ENCODE peak calls at places on chromosomes 3 and 15, in six cellular contexts. L is amygdala, F is endothelial cell, P is NCI-H1417 treated with DMSO at 0.1 percent for 48 hours, M is foreskin keratinocyte, Q is EL. T is an unnamed sample.

GRCh38 chr3:185153861-185154629 is 1.2 kb upstream of the C3orf70 start:
- DNase-seq in L (peak), F (no peak), P (no peak), M (no peak), Q (no peak), T (no peak)

GRCh38 chr15:56243774-56244236 is at the start of gene RFX7:
- DNase-seq in L (peak), F (peak), P (peak), M (no peak), Q (peak), T (peak)

GRCh38 chr15:55907797-55908196 is 85.6 kb downstream of the NEDD4 start:
- DNase-seq in L (no peak), F (no peak), P (no peak), M (peak), Q (peak), T (no peak)

GRCh38 chr15:42037650-42038049 is 16.8 kb upstream of the PLA2G4E start:
- DNase-seq in L (no peak), F (no peak), P (no peak), M (peak), Q (no peak), T (no peak)

GRCh38 chr15:73389539-73389938 is 20.8 kb upstream of the HCN4 start:
- DNase-seq in L (no peak), F (no peak), P (no peak), M (no peak), Q (no peak), T (no peak)

GRCh38 chr3:109336272-109336957 is 931 bp downstream of the DPPA4 start:
- DNase-seq in L (no peak), F (peak), P (no peak), M (peak), Q (peak), T (no peak)

GRCh38 chr15:63969652-63970421 is 76.4 kb downstream of the DAPK2 start:
- DNase-seq in L (no peak), F (no peak), P (no peak), M (no peak), Q (no peak), T (no peak)

GRCh38 chr3:72336821-72337479 is 511.3 kb downstream of the SHQ1 start:
- DNase-seq in L (no peak), F (peak), P (no peak), M (peak), Q (peak), T (peak)

GRCh38 chr3:187843654-187844053 is 98.4 kb upstream of the BCL6 start:
- DNase-seq in L (no peak), F (no peak), P (no peak), M (no peak), Q (no peak), T (no peak)

GRCh38 chr3:193590088-193590856 is 2.7 kb upstream of the OPA1 start:
- DNase-seq in L (no peak), F (no peak), P (no peak), M (peak), Q (peak), T (peak)

GRCh38 chr15:98433302-98433701 is 215.0 kb upstream of the IGF1R start:
- DNase-seq in L (no peak), F (no peak), P (no peak), M (no peak), Q (no peak), T (no peak)

GRCh38 chr15:25060996-25061620 is 106.3 kb downstream of the SNRPN start:
- DNase-seq in L (no peak), F (no peak), P (no peak), M (no peak), Q (no peak), T (no peak)

GRCh38 chr15:66707310-66708160 is 5.5 kb downstream of the SMAD6 start:
- DNase-seq in L (no peak), F (peak), P (peak), M (no peak), Q (peak), T (no peak)

GRCh38 chr3:50493086-50493485 is 10.3 kb downstream of the CACNA2D2 start:
- DNase-seq in L (no peak), F (no peak), P (no peak), M (no peak), Q (no peak), T (peak)

GRCh38 chr3:7309707-7310106 is 448.8 kb downstream of the GRM7 start:
- DNase-seq in L (no peak), F (no peak), P (no peak), M (no peak), Q (no peak), T (no peak)

GRCh38 chr3:45273681-45274515 is 47.8 kb upstream of the TMEM158 start:
- DNase-seq in L (no peak), F (no peak), P (no peak), M (peak), Q (peak), T (peak)

GRCh38 chr3:194876403-194877165 is 190.9 kb downstream of the FAM43A start:
- DNase-seq in L (no peak), F (no peak), P (no peak), M (no peak), Q (no peak), T (no peak)

GRCh38 chr3:117306299-117306698 is 596.7 kb downstream of the TUSC7 start:
- DNase-seq in L (no peak), F (no peak), P (no peak), M (no peak), Q (no peak), T (no peak)

GRCh38 chr3:124014366-124014942 is 22.5 kb upstream of the ROPN1 start:
- DNase-seq in L (no peak), F (no peak), P (no peak), M (no peak), Q (peak), T (no peak)

GRCh38 chr15:72554471-72555425 is 80.6 kb downstream of the ARIH1 start:
- DNase-seq in L (no peak), F (no peak), P (no peak), M (peak), Q (peak), T (no peak)

GRCh38 chr15:63013052-63013808 is 29.3 kb upstream of the TPM1 start:
- DNase-seq in L (no peak), F (no peak), P (no peak), M (peak), Q (peak), T (no peak)

GRCh38 chr3:46076606-46077005 is 49.3 kb upstream of the XCR1 start:
- DNase-seq in L (no peak), F (no peak), P (no peak), M (no peak), Q (peak), T (no peak)

GRCh38 chr3:46124216-46125143 is 83.6 kb downstream of the CCR1 start:
- DNase-seq in L (no peak), F (no peak), P (no peak), M (no peak), Q (peak), T (no peak)

GRCh38 chr3:56365905-56366640 is 102.2 kb downstream of the ERC2 start:
- DNase-seq in L (no peak), F (no peak), P (no peak), M (no peak), Q (no peak), T (no peak)

GRCh38 chr3:66372681-66373350 is 128.0 kb downstream of the LRIG1 start:
- DNase-seq in L (no peak), F (peak), P (no peak), M (no peak), Q (peak), T (peak)

GRCh38 chr3:45060165-45060897 is 34.2 kb downstream of the CLEC3B start:
- DNase-seq in L (no peak), F (no peak), P (no peak), M (no peak), Q (no peak), T (no peak)

T was measured in K562.